ENCODE peak calls at places on chromosomes 1 and 21, in nine cellular contexts. K is tibial artery; T is right lobe of liver; H is CD8-positive, alpha-beta memory T cell; L is PC-3; M is IMR-90; F is sigmoid colon; E is lung; J is pancreas. U is an unnamed sample. For H3K9me3, the result is how much of the 10 kb centered on the place peaks cover.

GRCh38 chr1:109296782-109297181 is 10.0 kb downstream of the MYBPHL start:
- DNase-seq in K (no peak), T (no peak), H (no peak), L (no peak), M (no peak), F (no peak), E (no peak), J (no peak), U (no peak)

GRCh38 chr1:233655433-233655844 is 41.5 kb downstream of the KCNK1 start:
- DNase-seq in K (no peak), T (no peak), H (no peak), L (no peak), M (no peak), F (no peak), E (no peak), J (no peak), U (no peak)

GRCh38 chr1:100631015-100631521 is 88.5 kb upstream of the VCAM1 start:
- DNase-seq in K (no peak), T (no peak), H (no peak), L (peak), M (peak), F (no peak), E (no peak), J (no peak), U (no peak)

GRCh38 chr1:189434461-189434860 is 1043.2 kb downstream of the BRINP3 start:
- DNase-seq in K (no peak), T (no peak), H (no peak), L (peak), M (peak), F (no peak), E (no peak), J (no peak), U (no peak)

GRCh38 chr1:26469558-26469957 is 2.7 kb upstream of the HMGN2 start:
- DNase-seq in K (no peak), T (no peak), H (no peak), L (no peak), M (no peak), F (no peak), E (no peak), J (peak), U (no peak)

GRCh38 chr1:226619031-226619430 is 70.5 kb downstream of the STUM start:
- DNase-seq in K (no peak), T (no peak), H (no peak), L (no peak), M (no peak), F (peak), E (no peak), J (no peak), U (no peak)

GRCh38 chr21:32918467-32919140 is 107.1 kb upstream of the OLIG2 start:
- DNase-seq in K (no peak), T (no peak), H (no peak), L (no peak), M (no peak), F (no peak), E (no peak), J (no peak), U (no peak)

GRCh38 chr1:200452850-200453543 is 43.2 kb upstream of the ZNF281 start:
- DNase-seq in K (no peak), T (no peak), H (no peak), L (no peak), M (no peak), F (no peak), E (no peak), J (no peak), U (no peak)

GRCh38 chr1:218165687-218166088 is 119.4 kb upstream of the RRP15 start:
- DNase-seq in K (no peak), T (no peak), H (no peak), L (peak), M (no peak), F (no peak), E (no peak), J (no peak), U (no peak)

GRCh38 chr1:29482064-29482463 is 245.7 kb downstream of the PTPRU start:
- DNase-seq in K (no peak), T (no peak), H (no peak), L (no peak), M (no peak), F (no peak), E (no peak), J (no peak), U (no peak)

GRCh38 chr1:157969693-157970485 is 23.6 kb upstream of the KIRREL1 start:
- DNase-seq in K (peak), T (no peak), H (no peak), L (peak), M (peak), F (peak), E (no peak), J (no peak), U (no peak)

GRCh38 chr21:42405064-42406059 is 1.7 kb downstream of the UBASH3A start:
- DNase-seq in K (no peak), T (no peak), H (no peak), L (no peak), M (no peak), F (peak), E (no peak), J (no peak), U (no peak)

GRCh38 chr1:218266356-218266755 is 18.7 kb upstream of the RRP15 start:
- DNase-seq in K (no peak), T (no peak), H (no peak), L (peak), M (peak), F (no peak), E (no peak), J (no peak), U (no peak)

GRCh38 chr1:205121660-205122488 is at the start of gene RBBP5:
- DNase-seq in K (peak), T (peak), H (peak), L (peak), M (peak), F (peak), E (peak), J (peak), U (peak)

GRCh38 chr1:8825985-8826481 is 8.6 kb upstream of the RERE start:
- DNase-seq in K (peak), T (no peak), H (peak), L (peak), M (peak), F (no peak), E (no peak), J (no peak), U (no peak)

GRCh38 chr21:42091899-42092508 is 20.9 kb downstream of the UMODL1 start:
- DNase-seq in K (no peak), T (no peak), H (no peak), L (no peak), M (no peak), F (no peak), E (no peak), J (no peak), U (no peak)

GRCh38 chr1:88509369-88509768 is 174.7 kb upstream of the PKN2 start:
- DNase-seq in K (no peak), T (no peak), H (no peak), L (peak), M (peak), F (no peak), E (no peak), J (no peak), U (no peak)

GRCh38 chr1:209830722-209831121 is 3.0 kb downstream of the UTP25 start:
- DNase-seq in K (no peak), T (no peak), H (no peak), L (no peak), M (no peak), F (no peak), E (no peak), J (no peak), U (no peak)

GRCh38 chr1:212221801-212222200 is 63.4 kb upstream of the PPP2R5A start:
- DNase-seq in K (no peak), T (no peak), H (no peak), L (no peak), M (peak), F (peak), E (no peak), J (no peak), U (no peak)

GRCh38 chr1:64046871-64047270 is 156.6 kb upstream of the UBE2U start:
- DNase-seq in K (no peak), T (no peak), H (no peak), L (no peak), M (no peak), F (no peak), E (no peak), J (no peak), U (no peak)

GRCh38 chr1:150233359-150234308 is 2.3 kb downstream of the ANP32E start:
- DNase-seq in K (no peak), T (no peak), H (peak), L (peak), M (peak), F (no peak), E (peak), J (no peak), U (no peak)

GRCh38 chr1:147618077-147618569 is 52.2 kb downstream of the ACP6 start:
- DNase-seq in K (no peak), T (no peak), H (no peak), L (no peak), M (peak), F (no peak), E (no peak), J (no peak), U (peak)

GRCh38 chr1:24770891-24771290 is 25.6 kb downstream of the CLIC4 start:
- DNase-seq in K (no peak), T (no peak), H (no peak), L (no peak), M (peak), F (no peak), E (no peak), J (no peak), U (no peak)

GRCh38 chr1:41397020-41397419 is 35.8 kb downstream of the FOXO6 start:
- DNase-seq in K (no peak), T (no peak), H (no peak), L (no peak), M (no peak), F (no peak), E (no peak), J (no peak), U (no peak)

GRCh38 chr1:92933459-92933858 is 27.8 kb downstream of the DIPK1A start:
- DNase-seq in K (no peak), T (no peak), H (no peak), L (peak), M (peak), F (no peak), E (no peak), J (no peak), U (no peak)

GRCh38 chr1:32871364-32872188 is 864 bp upstream of the FNDC5 start:
- DNase-seq in K (peak), T (no peak), H (no peak), L (no peak), M (no peak), F (no peak), E (no peak), J (no peak), U (no peak)

GRCh38 chr1:11731719-11732283 is 4.1 kb upstream of the AGTRAP start:
- DNase-seq in K (peak), T (peak), H (no peak), L (peak), M (peak), F (peak), E (peak), J (no peak), U (no peak)

GRCh38 chr1:48936436-48936835 is 159.7 kb upstream of the BEND5 start:
- DNase-seq in K (no peak), T (no peak), H (no peak), L (peak), M (no peak), F (no peak), E (no peak), J (no peak), U (no peak)

GRCh38 chr1:176976236-176976635 is 188.3 kb downstream of the ASTN1 start:
- DNase-seq in K (no peak), T (no peak), H (no peak), L (no peak), M (no peak), F (no peak), E (no peak), J (no peak), U (no peak)

GRCh38 chr1:113783254-113784103 is 24.2 kb upstream of the PHTF1 start:
- DNase-seq in K (no peak), T (no peak), H (peak), L (no peak), M (peak), F (no peak), E (peak), J (no peak), U (peak)

GRCh38 chr1:170666661-170667060 is 2.7 kb downstream of the PRRX1 start:
- DNase-seq in K (no peak), T (no peak), H (no peak), L (no peak), M (no peak), F (no peak), E (no peak), J (no peak), U (no peak)

GRCh38 chr1:82449671-82450070 is 648.9 kb downstream of the ADGRL2 start:
- DNase-seq in K (no peak), T (no peak), H (no peak), L (no peak), M (no peak), F (no peak), E (no peak), J (no peak), U (no peak)

GRCh38 chr1:66143661-66144060 is 351.0 kb downstream of the PDE4B start:
- DNase-seq in K (no peak), T (no peak), H (no peak), L (no peak), M (no peak), F (no peak), E (no peak), J (no peak), U (no peak)

GRCh38 chr1:30798954-30799491 is 41.4 kb upstream of the LAPTM5 start:
- DNase-seq in K (no peak), T (no peak), H (no peak), L (no peak), M (no peak), F (no peak), E (no peak), J (no peak), U (no peak)

GRCh38 chr1:17667641-17668040 is 87.5 kb upstream of the ACTL8 start:
- DNase-seq in K (no peak), T (no peak), H (no peak), L (no peak), M (no peak), F (no peak), E (peak), J (no peak), U (no peak)

DNA sequence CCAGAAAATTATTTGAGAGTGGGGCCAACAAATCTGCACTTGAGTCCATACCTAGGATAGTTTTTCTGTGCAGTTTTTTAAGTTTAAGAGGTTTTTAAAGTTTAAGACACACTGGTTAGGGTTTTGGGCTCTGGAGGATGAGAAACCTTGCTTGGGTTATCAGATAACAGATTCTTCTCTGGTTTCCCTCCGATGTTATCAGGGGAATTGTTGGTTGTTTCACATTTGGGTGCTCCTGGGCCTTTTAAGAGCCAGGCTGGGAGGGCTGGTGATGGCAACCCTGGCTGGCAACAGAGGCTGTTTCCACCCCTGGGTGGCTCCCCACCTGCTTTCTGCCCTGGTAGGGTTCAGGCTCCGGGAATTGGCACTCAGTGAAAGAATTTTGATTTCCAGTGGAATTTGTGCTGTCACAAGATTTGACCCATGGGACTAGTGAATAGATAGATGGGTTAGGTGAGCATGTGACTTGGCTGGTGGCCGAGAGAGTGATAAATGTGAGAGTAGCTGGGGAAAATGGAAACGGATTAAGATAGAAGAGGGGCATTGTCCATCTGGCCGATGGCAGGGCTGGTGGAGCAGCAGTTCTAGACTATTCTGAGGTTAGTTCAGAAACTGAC is 14.8 kb downstream of the VANGL1 start:
- DNase-seq in K (no peak), T (peak), H (no peak), L (no peak), M (no peak), F (no peak), E (no peak), J (peak), U (no peak)
- H3K9me3 ChIP-seq in K (under half), T (under half), H (under half), L (under half), M (under half), F (under half), E (under half), J (under half), U (under half)

DNA sequence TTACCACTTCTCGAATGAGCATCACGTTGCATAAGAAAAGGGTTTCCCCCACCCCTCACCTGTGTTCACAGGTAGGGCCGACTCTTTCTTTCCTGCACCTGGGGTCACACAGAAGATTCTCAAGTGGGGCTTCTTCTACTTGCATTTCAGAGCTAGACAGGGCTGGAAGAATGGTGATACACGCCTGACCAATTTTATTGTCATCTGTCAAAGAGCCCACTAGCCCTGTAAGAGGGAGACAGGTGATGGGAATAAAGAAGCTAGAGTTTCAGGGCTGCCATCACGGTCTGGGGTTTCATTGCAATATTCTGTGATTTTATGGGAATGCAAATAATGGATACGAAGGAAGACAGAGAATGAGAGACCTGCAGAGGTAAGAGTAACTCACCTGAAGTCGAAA is 78.5 kb upstream of the DSCAM start:
- DNase-seq in K (no peak), T (no peak), H (no peak), L (no peak), M (no peak), F (no peak), E (no peak), J (no peak), U (no peak)
- H3K9me3 ChIP-seq in K (under half), T (under half), H (under half), L (under half), M (under half), F (under half), E (under half), J (under half), U (under half)

GRCh38 chr1:227635596-227635995 is 72.2 kb downstream of the ZNF678 start:
- DNase-seq in K (no peak), T (no peak), H (no peak), L (no peak), M (no peak), F (no peak), E (no peak), J (no peak), U (no peak)
- H3K9me3 ChIP-seq in K (half or more), T (under half), H (under half), L (half or more), M (half or more), F (half or more), E (half or more), J (under half), U (under half)

GRCh38 chr1:248627971-248628844 is 6.7 kb downstream of the OR2T11 start:
- DNase-seq in K (no peak), T (no peak), H (no peak), L (no peak), M (no peak), F (no peak), E (no peak), J (no peak), U (no peak)
- H3K9me3 ChIP-seq in K (under half), T (under half), H (under half), L (under half), M (under half), F (under half), E (under half), J (under half), U (under half)

GRCh38 chr1:106746448-106747085 is 309.9 kb upstream of the PRMT6 start:
- DNase-seq in K (no peak), T (no peak), H (no peak), L (no peak), M (no peak), F (no peak), E (no peak), J (no peak), U (no peak)
- H3K9me3 ChIP-seq in K (under half), T (under half), H (under half), L (under half), M (under half), F (under half), E (under half), J (under half), U (under half)

DNA sequence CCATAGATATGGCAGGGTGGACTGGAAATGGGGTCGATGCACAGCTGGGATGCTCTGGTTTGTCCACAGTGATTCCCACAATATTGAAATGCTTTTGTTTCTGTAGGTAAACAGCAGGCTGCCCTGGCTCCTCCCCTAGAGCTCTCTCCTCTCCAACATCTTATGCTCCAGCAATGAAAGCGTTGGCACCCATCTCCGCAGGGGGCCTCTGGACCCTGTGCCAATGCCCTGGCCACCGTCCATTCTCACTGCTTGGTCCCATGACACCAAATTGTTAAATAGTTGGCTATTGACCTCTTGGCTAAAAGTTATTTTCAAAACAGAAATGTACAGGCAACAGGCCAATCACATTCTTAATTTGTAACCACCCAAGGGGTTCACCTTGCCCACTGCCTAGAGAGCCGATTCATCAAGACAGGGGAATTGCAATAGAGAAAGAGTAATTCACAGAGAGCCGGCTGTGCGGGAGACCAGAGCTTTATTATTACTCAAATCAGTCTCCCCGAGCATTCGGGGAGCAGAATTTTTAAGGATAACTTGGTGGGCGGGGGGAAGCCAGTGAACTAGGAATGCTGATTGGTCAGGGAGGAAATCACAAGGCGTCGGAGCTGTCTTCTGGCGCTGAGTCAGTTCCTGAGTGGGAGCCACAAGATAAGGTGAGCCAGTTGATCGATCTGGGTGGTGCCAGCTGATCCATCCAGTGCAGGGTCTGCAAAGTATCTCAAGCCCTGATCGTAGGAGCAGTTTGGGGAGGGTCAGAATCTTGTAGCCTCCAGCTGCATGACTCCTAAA is 76.9 kb upstream of the B3GALT5 start:
- DNase-seq in K (no peak), T (no peak), H (no peak), L (no peak), M (no peak), F (no peak), E (no peak), J (peak), U (no peak)
- H3K9me3 ChIP-seq in K (under half), T (under half), H (under half), L (under half), M (under half), F (under half), E (under half), J (under half), U (under half)

DNA sequence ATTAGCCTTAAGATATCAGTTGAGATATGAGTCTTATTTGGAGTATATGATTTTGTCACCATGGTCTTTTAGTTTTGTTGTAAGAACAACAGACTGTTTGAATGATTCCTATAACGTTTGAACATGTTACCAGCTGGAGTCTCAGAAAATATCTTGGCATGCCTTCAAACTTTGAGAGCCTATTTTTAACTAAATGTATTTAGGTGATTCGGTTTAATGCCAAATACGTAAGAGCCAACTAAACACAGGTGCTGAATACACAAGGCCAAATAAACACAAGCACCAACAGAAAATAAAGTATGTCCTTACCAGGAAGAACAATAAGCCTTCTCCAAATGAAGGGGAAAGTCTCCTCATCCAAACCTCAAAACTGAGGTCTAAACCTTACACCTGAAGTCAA is 48.6 kb downstream of the PRKACB start:
- DNase-seq in K (no peak), T (no peak), H (no peak), L (no peak), M (no peak), F (no peak), E (no peak), J (no peak), U (no peak)
- H3K9me3 ChIP-seq in K (under half), T (under half), H (under half), L (under half), M (under half), F (under half), E (under half), J (under half), U (under half)

GRCh38 chr1:206875752-206876380 is 10.4 kb downstream of the IL20 start:
- DNase-seq in K (no peak), T (no peak), H (no peak), L (no peak), M (no peak), F (no peak), E (no peak), J (no peak), U (no peak)
- H3K9me3 ChIP-seq in K (under half), T (under half), H (under half), L (under half), M (under half), F (under half), E (under half), J (under half), U (under half)

U was measured in T-helper 17 cell.